ENCODE peak calls at places on chromosomes 2 and 18, in nine cellular contexts. One of them, this sample, is unnamed.

GRCh38 chr18:63518178-63519012 is 23.8 kb upstream of the SERPINB12 start:
- DNase-seq in HepG2: peak
- DNase-seq in stomach: peak
- DNase-seq in transverse colon: peak
- DNase-seq in endothelial cell of umbilical vein: peak
- DNase-seq in A549: peak
- DNase-seq in IMR-90: peak
- DNase-seq in tibial nerve: peak
- DNase-seq in spleen: no peak
- DNase-seq in this sample: peak

GRCh38 chr2:240391111-240392051 is 44.1 kb upstream of the GPC1 start:
- DNase-seq in HepG2: no peak
- DNase-seq in IMR-90: no peak
- DNase-seq in A549: no peak
- DNase-seq in transverse colon: peak
- DNase-seq in stomach: no peak
- DNase-seq in tibial nerve: no peak
- DNase-seq in endothelial cell of umbilical vein: no peak
- DNase-seq in spleen: peak
- DNase-seq in this sample: peak

GRCh38 chr2:124699001-124699565 is 674.0 kb downstream of the CNTNAP5 start:
- DNase-seq in A549: no peak
- DNase-seq in transverse colon: no peak
- DNase-seq in HepG2: no peak
- DNase-seq in stomach: no peak
- DNase-seq in tibial nerve: no peak
- DNase-seq in spleen: no peak
- DNase-seq in IMR-90: peak
- DNase-seq in endothelial cell of umbilical vein: no peak
- DNase-seq in this sample: no peak

GRCh38 chr2:32712870-32713269 is 85.0 kb downstream of the TTC27 start:
- DNase-seq in endothelial cell of umbilical vein: peak
- DNase-seq in IMR-90: peak
- DNase-seq in transverse colon: no peak
- DNase-seq in stomach: no peak
- DNase-seq in HepG2: no peak
- DNase-seq in spleen: no peak
- DNase-seq in tibial nerve: no peak
- DNase-seq in A549: no peak
- DNase-seq in this sample: peak

GRCh38 chr2:54942373-54942772 is 107.9 kb downstream of the RTN4 start:
- DNase-seq in transverse colon: no peak
- DNase-seq in tibial nerve: no peak
- DNase-seq in endothelial cell of umbilical vein: no peak
- DNase-seq in stomach: no peak
- DNase-seq in IMR-90: no peak
- DNase-seq in spleen: peak
- DNase-seq in A549: no peak
- DNase-seq in HepG2: no peak
- DNase-seq in this sample: no peak

GRCh38 chr2:107285621-107286303 is 399.8 kb upstream of the ST6GAL2 start:
- DNase-seq in stomach: no peak
- DNase-seq in spleen: no peak
- DNase-seq in IMR-90: no peak
- DNase-seq in transverse colon: no peak
- DNase-seq in endothelial cell of umbilical vein: no peak
- DNase-seq in HepG2: no peak
- DNase-seq in tibial nerve: no peak
- DNase-seq in A549: no peak
- DNase-seq in this sample: no peak

GRCh38 chr2:28870146-28870891 is at the start of gene TRMT61B:
- DNase-seq in endothelial cell of umbilical vein: peak
- DNase-seq in spleen: peak
- DNase-seq in stomach: peak
- DNase-seq in transverse colon: peak
- DNase-seq in A549: peak
- DNase-seq in tibial nerve: peak
- DNase-seq in IMR-90: peak
- DNase-seq in HepG2: peak
- DNase-seq in this sample: peak

GRCh38 chr2:55862673-55863390 is 60.8 kb downstream of the EFEMP1 start:
- DNase-seq in spleen: no peak
- DNase-seq in transverse colon: no peak
- DNase-seq in stomach: peak
- DNase-seq in A549: peak
- DNase-seq in IMR-90: peak
- DNase-seq in tibial nerve: peak
- DNase-seq in HepG2: no peak
- DNase-seq in endothelial cell of umbilical vein: peak
- DNase-seq in this sample: no peak

GRCh38 chr2:224966663-224967062 is 75.6 kb downstream of the DOCK10 start:
- DNase-seq in transverse colon: no peak
- DNase-seq in IMR-90: no peak
- DNase-seq in tibial nerve: no peak
- DNase-seq in A549: no peak
- DNase-seq in endothelial cell of umbilical vein: no peak
- DNase-seq in spleen: no peak
- DNase-seq in HepG2: no peak
- DNase-seq in stomach: no peak
- DNase-seq in this sample: no peak

GRCh38 chr2:72008608-72009007 is 139.1 kb downstream of the CYP26B1 start:
- DNase-seq in stomach: no peak
- DNase-seq in spleen: no peak
- DNase-seq in A549: no peak
- DNase-seq in endothelial cell of umbilical vein: no peak
- DNase-seq in IMR-90: no peak
- DNase-seq in transverse colon: no peak
- DNase-seq in HepG2: no peak
- DNase-seq in tibial nerve: no peak
- DNase-seq in this sample: no peak

GRCh38 chr18:43661570-43661969 is 384.3 kb upstream of the SYT4 start:
- DNase-seq in A549: no peak
- DNase-seq in spleen: no peak
- DNase-seq in HepG2: peak
- DNase-seq in transverse colon: no peak
- DNase-seq in IMR-90: peak
- DNase-seq in endothelial cell of umbilical vein: peak
- DNase-seq in stomach: no peak
- DNase-seq in tibial nerve: no peak
- DNase-seq in this sample: no peak

GRCh38 chr2:5121106-5121505 is 571.1 kb upstream of the SOX11 start:
- DNase-seq in A549: no peak
- DNase-seq in stomach: no peak
- DNase-seq in transverse colon: no peak
- DNase-seq in IMR-90: no peak
- DNase-seq in HepG2: no peak
- DNase-seq in endothelial cell of umbilical vein: no peak
- DNase-seq in tibial nerve: no peak
- DNase-seq in spleen: no peak
- DNase-seq in this sample: no peak

GRCh38 chr2:8833863-8834262 is 3.5 kb downstream of the KIDINS220 start:
- DNase-seq in transverse colon: no peak
- DNase-seq in IMR-90: no peak
- DNase-seq in spleen: no peak
- DNase-seq in A549: no peak
- DNase-seq in stomach: no peak
- DNase-seq in tibial nerve: no peak
- DNase-seq in endothelial cell of umbilical vein: no peak
- DNase-seq in HepG2: no peak
- DNase-seq in this sample: no peak

GRCh38 chr18:44840053-44840826 is 159.6 kb downstream of the SETBP1 start:
- DNase-seq in HepG2: no peak
- DNase-seq in IMR-90: no peak
- DNase-seq in endothelial cell of umbilical vein: no peak
- DNase-seq in transverse colon: no peak
- DNase-seq in spleen: no peak
- DNase-seq in tibial nerve: no peak
- DNase-seq in A549: no peak
- DNase-seq in stomach: no peak
- DNase-seq in this sample: no peak

GRCh38 chr18:3624818-3625716 is 175.1 kb downstream of the TGIF1 start:
- DNase-seq in tibial nerve: peak
- DNase-seq in stomach: peak
- DNase-seq in HepG2: no peak
- DNase-seq in A549: peak
- DNase-seq in transverse colon: peak
- DNase-seq in IMR-90: peak
- DNase-seq in spleen: no peak
- DNase-seq in endothelial cell of umbilical vein: peak
- DNase-seq in this sample: peak

GRCh38 chr2:200888719-200889625 is at the start of the genes NIF3L1 and PPIL3:
- DNase-seq in stomach: peak
- DNase-seq in spleen: peak
- DNase-seq in endothelial cell of umbilical vein: peak
- DNase-seq in HepG2: peak
- DNase-seq in IMR-90: peak
- DNase-seq in tibial nerve: peak
- DNase-seq in transverse colon: peak
- DNase-seq in A549: peak
- DNase-seq in this sample: peak

GRCh38 chr2:163155279-163155883 is 316.8 kb upstream of the KCNH7 start:
- DNase-seq in tibial nerve: peak
- DNase-seq in stomach: no peak
- DNase-seq in spleen: no peak
- DNase-seq in transverse colon: no peak
- DNase-seq in endothelial cell of umbilical vein: peak
- DNase-seq in IMR-90: peak
- DNase-seq in A549: peak
- DNase-seq in HepG2: peak
- DNase-seq in this sample: no peak
- TF ChIP-seq CTCF in tibial nerve: peak
- TF ChIP-seq CTCF in stomach: peak
- TF ChIP-seq CTCF in spleen: peak
- TF ChIP-seq CTCF in transverse colon: peak
- TF ChIP-seq CTCF in endothelial cell of umbilical vein: peak
- TF ChIP-seq CTCF in IMR-90: peak
- TF ChIP-seq CTCF in A549: peak
- TF ChIP-seq CTCF in HepG2: peak
- TF ChIP-seq CTCF in this sample: peak

DNA sequence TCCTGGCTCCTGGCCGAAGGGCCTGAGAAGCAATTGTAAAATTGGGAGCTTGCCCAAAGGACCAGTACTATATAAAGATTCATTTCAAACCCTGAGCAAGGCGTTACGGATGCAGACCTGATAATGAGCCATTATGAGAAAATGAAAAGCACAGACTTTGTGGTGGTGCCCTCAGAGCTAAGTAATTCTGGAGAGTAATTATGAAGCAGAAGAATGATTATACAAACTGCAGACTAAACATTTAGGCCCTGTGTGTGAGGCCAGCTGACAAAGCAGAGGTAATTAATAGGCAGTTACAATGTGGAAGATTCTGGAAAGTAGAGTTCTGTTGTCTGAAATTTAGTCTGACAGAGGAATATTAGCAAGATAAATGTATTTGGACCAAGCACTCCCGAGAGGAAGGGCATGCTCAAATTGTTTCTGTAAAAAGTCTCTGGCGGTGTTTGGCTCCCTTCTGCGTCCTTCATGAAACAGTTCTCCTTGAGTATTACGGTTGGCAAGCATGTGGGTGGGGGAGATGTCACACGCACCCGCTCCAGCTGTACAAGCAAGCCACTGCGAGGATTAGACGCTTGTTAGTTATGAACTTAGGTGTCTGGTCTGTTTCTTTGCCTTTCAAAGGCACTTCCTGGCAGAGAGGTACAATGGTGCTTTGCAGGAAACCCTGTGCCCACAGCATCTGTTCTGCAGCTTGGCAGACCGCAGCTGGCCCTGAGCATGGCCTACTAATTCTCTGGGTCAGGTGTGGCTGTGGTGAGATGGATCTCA is 45.5 kb downstream of the CDC42EP3 start:
- DNase-seq in HepG2: no peak
- DNase-seq in A549: no peak
- DNase-seq in endothelial cell of umbilical vein: no peak
- DNase-seq in stomach: no peak
- DNase-seq in spleen: peak
- DNase-seq in transverse colon: peak
- DNase-seq in IMR-90: peak
- DNase-seq in tibial nerve: no peak
- DNase-seq in this sample: peak
- TF ChIP-seq POLR2A in HepG2: no peak
- TF ChIP-seq POLR2A in A549: no peak
- TF ChIP-seq POLR2A in endothelial cell of umbilical vein: no peak
- TF ChIP-seq POLR2A in stomach: no peak
- TF ChIP-seq POLR2A in spleen: no peak
- TF ChIP-seq POLR2A in transverse colon: no peak
- TF ChIP-seq POLR2A in IMR-90: no peak
- TF ChIP-seq POLR2A in tibial nerve: no peak
- TF ChIP-seq POLR2A in this sample: no peak

GRCh38 chr2:207338610-207339009 is 172.9 kb upstream of the KLF7 start:
- DNase-seq in stomach: no peak
- DNase-seq in IMR-90: no peak
- DNase-seq in tibial nerve: no peak
- DNase-seq in endothelial cell of umbilical vein: no peak
- DNase-seq in HepG2: no peak
- DNase-seq in transverse colon: no peak
- DNase-seq in A549: no peak
- DNase-seq in spleen: no peak
- DNase-seq in this sample: no peak

GRCh38 chr2:207341114-207341750 is 175.5 kb upstream of the KLF7 start:
- DNase-seq in spleen: no peak
- DNase-seq in A549: no peak
- DNase-seq in endothelial cell of umbilical vein: no peak
- DNase-seq in HepG2: no peak
- DNase-seq in stomach: no peak
- DNase-seq in IMR-90: no peak
- DNase-seq in transverse colon: no peak
- DNase-seq in tibial nerve: no peak
- DNase-seq in this sample: no peak

GRCh38 chr2:207337234-207338219 is 171.8 kb upstream of the KLF7 start:
- DNase-seq in A549: peak
- DNase-seq in IMR-90: peak
- DNase-seq in spleen: no peak
- DNase-seq in transverse colon: no peak
- DNase-seq in stomach: no peak
- DNase-seq in endothelial cell of umbilical vein: peak
- DNase-seq in HepG2: no peak
- DNase-seq in tibial nerve: no peak
- DNase-seq in this sample: no peak

GRCh38 chr2:207338220-207338607 is 172.5 kb upstream of the KLF7 start:
- DNase-seq in HepG2: no peak
- DNase-seq in spleen: no peak
- DNase-seq in stomach: no peak
- DNase-seq in tibial nerve: no peak
- DNase-seq in endothelial cell of umbilical vein: no peak
- DNase-seq in IMR-90: no peak
- DNase-seq in transverse colon: no peak
- DNase-seq in A549: no peak
- DNase-seq in this sample: no peak

GRCh38 chr2:207341816-207342215 is 176.1 kb upstream of the KLF7 start:
- DNase-seq in endothelial cell of umbilical vein: no peak
- DNase-seq in stomach: no peak
- DNase-seq in HepG2: no peak
- DNase-seq in tibial nerve: no peak
- DNase-seq in IMR-90: no peak
- DNase-seq in A549: no peak
- DNase-seq in transverse colon: no peak
- DNase-seq in spleen: no peak
- DNase-seq in this sample: no peak
- TF ChIP-seq CTCF in endothelial cell of umbilical vein: no peak
- TF ChIP-seq CTCF in stomach: no peak
- TF ChIP-seq CTCF in HepG2: peak
- TF ChIP-seq CTCF in tibial nerve: no peak
- TF ChIP-seq CTCF in IMR-90: no peak
- TF ChIP-seq CTCF in A549: peak
- TF ChIP-seq CTCF in transverse colon: no peak
- TF ChIP-seq CTCF in spleen: no peak
- TF ChIP-seq CTCF in this sample: peak

GRCh38 chr2:113756088-113757058 is at the start of gene SLC35F5:
- DNase-seq in IMR-90: peak
- DNase-seq in stomach: peak
- DNase-seq in A549: peak
- DNase-seq in HepG2: peak
- DNase-seq in endothelial cell of umbilical vein: peak
- DNase-seq in spleen: peak
- DNase-seq in tibial nerve: peak
- DNase-seq in transverse colon: peak
- DNase-seq in this sample: peak
- TF ChIP-seq POLR2A in IMR-90: peak
- TF ChIP-seq POLR2A in stomach: no peak
- TF ChIP-seq POLR2A in A549: peak
- TF ChIP-seq POLR2A in HepG2: peak
- TF ChIP-seq POLR2A in endothelial cell of umbilical vein: peak
- TF ChIP-seq POLR2A in spleen: peak
- TF ChIP-seq POLR2A in tibial nerve: peak
- TF ChIP-seq POLR2A in transverse colon: peak
- TF ChIP-seq POLR2A in this sample: peak